ENCODE peak calls at places on chromosomes 1 and 21, in five cellular contexts. W is endothelial cell of umbilical vein, E is A549, B is K562, X is HepG2. O is an unnamed sample.

GRCh38 chr1:88678405-88678804 is 5.7 kb upstream of the PKN2 start:
- DNase-seq in W (peak), E (no peak), B (no peak), X (no peak), O (no peak)

GRCh38 chr1:223175032-223175431 is 32.0 kb upstream of the TLR5 start:
- DNase-seq in W (no peak), E (no peak), B (no peak), X (no peak), O (no peak)

GRCh38 chr1:190303501-190303900 is 174.2 kb downstream of the BRINP3 start:
- DNase-seq in W (no peak), E (no peak), B (no peak), X (no peak), O (no peak)

GRCh38 chr21:30842990-30843389 is 13.4 kb upstream of the KRTAP7-1 start:
- DNase-seq in W (no peak), E (no peak), B (no peak), X (no peak), O (no peak)

GRCh38 chr1:68954841-68955240 is 458.0 kb upstream of the DEPDC1 start:
- DNase-seq in W (no peak), E (no peak), B (no peak), X (no peak), O (no peak)

GRCh38 chr1:204507317-204508105 is 8.7 kb upstream of the MDM4 start:
- DNase-seq in W (peak), E (peak), B (peak), X (peak), O (peak)

GRCh38 chr1:178232949-178233348 is 139.0 kb downstream of the RASAL2 start:
- DNase-seq in W (no peak), E (no peak), B (no peak), X (no peak), O (peak)

GRCh38 chr1:4310396-4310923 is 343.9 kb upstream of the AJAP1 start:
- DNase-seq in W (no peak), E (no peak), B (no peak), X (no peak), O (no peak)

GRCh38 chr1:20725189-20726106 is 7.1 kb downstream of the SH2D5 start:
- DNase-seq in W (peak), E (no peak), B (no peak), X (no peak), O (no peak)

GRCh38 chr1:119611701-119612113 is 36.4 kb downstream of the ZNF697 start:
- DNase-seq in W (peak), E (peak), B (peak), X (peak), O (peak)

GRCh38 chr1:237677979-237678378 is 212.7 kb downstream of the ZP4 start:
- DNase-seq in W (no peak), E (no peak), B (no peak), X (no peak), O (peak)

GRCh38 chr1:240099748-240100147 is 8.1 kb downstream of the FMN2 start:
- DNase-seq in W (no peak), E (no peak), B (no peak), X (no peak), O (no peak)

GRCh38 chr1:156874142-156874541 is 13.5 kb downstream of the NTRK1 start:
- DNase-seq in W (no peak), E (no peak), B (no peak), X (no peak), O (no peak)

GRCh38 chr1:116666090-116666489 is 1.4 kb downstream of the IGSF3 start:
- DNase-seq in W (no peak), E (no peak), B (no peak), X (no peak), O (no peak)
- TF ChIP-seq MAX in W (no peak), E (no peak), B (no peak), X (no peak), O (no peak)

GRCh38 chr1:166947398-166948043 is 27.8 kb downstream of the ILDR2 start:
- DNase-seq in W (peak), E (no peak), B (peak), X (no peak), O (peak)
- H3K4me3 ChIP-seq in W (no peak), E (no peak), B (no peak), X (no peak), O (no peak)

DNA sequence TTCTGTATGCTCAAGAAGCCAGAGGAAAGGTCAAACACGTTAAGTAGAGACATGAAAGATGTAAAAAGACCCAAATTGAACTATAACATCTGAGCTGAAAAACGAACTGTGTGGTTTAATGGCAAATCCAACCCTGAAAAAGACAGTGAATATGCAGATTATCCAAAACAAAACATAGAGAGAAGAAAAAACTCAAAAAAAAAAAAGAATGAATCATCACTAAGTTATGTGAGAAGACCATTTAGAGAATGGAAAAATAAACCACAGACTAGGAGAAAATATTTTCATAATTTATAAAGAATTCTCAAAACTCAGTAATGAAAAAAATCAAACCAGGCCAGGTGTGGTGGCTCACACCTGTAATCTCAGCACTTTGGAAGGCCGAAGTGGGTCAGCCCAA is 253.3 kb downstream of the PLPP3 start:
- DNase-seq in W (peak), E (no peak), B (no peak), X (no peak), O (no peak)
- TF ChIP-seq MYC in W (no peak), E (no peak), B (no peak), X (no peak), O (no peak)

GRCh38 chr1:214289574-214290272 is 8.8 kb downstream of the SMYD2 start:
- DNase-seq in W (peak), E (no peak), B (no peak), X (no peak), O (no peak)

GRCh38 chr1:214292317-214292716 is 11.4 kb downstream of the SMYD2 start:
- DNase-seq in W (no peak), E (no peak), B (no peak), X (no peak), O (peak)

GRCh38 chr1:214287884-214288283 is 6.9 kb downstream of the SMYD2 start:
- DNase-seq in W (no peak), E (no peak), B (no peak), X (no peak), O (no peak)

GRCh38 chr1:214285622-214286440 is 4.9 kb downstream of the SMYD2 start:
- DNase-seq in W (no peak), E (no peak), B (no peak), X (no peak), O (no peak)

DNA sequence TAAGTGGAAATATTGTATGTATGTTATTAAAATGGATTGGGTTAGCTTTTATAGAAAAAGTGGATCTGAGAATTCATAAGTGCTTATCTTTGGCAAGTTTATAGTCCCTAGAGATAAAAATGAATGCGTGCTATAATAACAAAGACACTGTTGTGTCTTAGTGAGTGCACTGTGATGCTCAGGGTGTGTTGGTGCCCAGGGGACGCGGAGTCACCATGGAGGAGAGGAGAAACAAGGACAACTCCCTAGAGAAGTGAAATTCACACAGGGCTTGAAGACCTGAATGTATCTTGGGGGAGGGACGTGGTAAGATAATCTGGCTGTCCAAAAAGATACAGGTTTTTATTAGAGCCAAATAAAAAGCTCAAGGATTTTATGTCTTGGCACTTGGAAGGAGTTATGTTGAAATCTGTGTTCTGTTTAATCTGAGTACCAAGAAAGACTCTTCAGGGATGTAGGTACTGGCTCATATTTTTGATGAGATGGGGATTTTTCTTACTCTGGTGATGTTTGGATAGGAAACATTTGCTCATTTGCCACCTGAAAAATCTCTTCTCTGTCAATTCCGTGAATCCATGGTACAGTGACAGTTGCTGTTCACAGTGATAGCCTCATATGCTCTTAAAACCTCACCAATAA is 9.6 kb downstream of the SMYD2 start:
- DNase-seq in W (no peak), E (no peak), B (no peak), X (no peak), O (no peak)
- TF ChIP-seq MAX in W (no peak), E (no peak), B (no peak), X (no peak), O (no peak)